ENCODE peak calls at places on chromosomes 16 and 17, in four cellular contexts. T is right lobe of liver, C is lower lobe of right lung, V is bronchial epithelial cell. S is an unnamed sample. For H3K27me3, the result is how much of the 10 kb centered on the place peaks cover.

GRCh38 chr17:50949128-50950001 is 83.2 kb upstream of the TOB1 start:
- DNase-seq in T (no peak), C (no peak), V (no peak), S (no peak)

GRCh38 chr17:12521416-12521815 is 144.3 kb upstream of the MYOCD start:
- DNase-seq in T (no peak), C (no peak), V (no peak), S (no peak)

GRCh38 chr16:2470603-2471015 is 488 bp upstream of the NTN3 start:
- DNase-seq in T (no peak), C (no peak), V (peak), S (no peak)

GRCh38 chr17:63082273-63082861 is 116.3 kb downstream of the TANC2 start:
- DNase-seq in T (no peak), C (no peak), V (no peak), S (no peak)

GRCh38 chr17:2070241-2071023 is 15.5 kb downstream of the HIC1 start:
- DNase-seq in T (peak), C (no peak), V (no peak), S (no peak)

GRCh38 chr16:27824006-27824405 is 239.5 kb downstream of the GSG1L start:
- DNase-seq in T (no peak), C (no peak), V (no peak), S (no peak)

GRCh38 chr17:68290268-68290954 is 516 bp downstream of the SLC16A6 start:
- DNase-seq in T (peak), C (peak), V (no peak), S (no peak)

GRCh38 chr17:42660692-42661345 is 1.7 kb downstream of the TUBG2 start:
- DNase-seq in T (no peak), C (no peak), V (no peak), S (no peak)

GRCh38 chr17:47685556-47686275 is 8.2 kb upstream of the TBKBP1 start:
- DNase-seq in T (no peak), C (no peak), V (peak), S (no peak)

GRCh38 chr17:35775583-35775982 is 14.9 kb downstream of the C17orf50 start:
- DNase-seq in T (no peak), C (no peak), V (no peak), S (no peak)

GRCh38 chr16:9518054-9518453 is 426.6 kb downstream of the HAPSTR1 start:
- DNase-seq in T (no peak), C (no peak), V (no peak), S (no peak)

GRCh38 chr17:82668631-82669099 is 20.4 kb upstream of the WDR45B start:
- DNase-seq in T (peak), C (peak), V (peak), S (no peak)

GRCh38 chr16:55015181-55015913 is 84.7 kb downstream of the IRX5 start:
- DNase-seq in T (no peak), C (no peak), V (no peak), S (no peak)

GRCh38 chr17:57668332-57668731 is 76.8 kb downstream of the CCDC182 start:
- DNase-seq in T (no peak), C (no peak), V (no peak), S (no peak)

GRCh38 chr17:38852771-38853291 is 690 bp downstream of the RPL23 start:
- DNase-seq in T (no peak), C (no peak), V (no peak), S (no peak)

GRCh38 chr17:65219707-65220106 is 82.5 kb downstream of the RGS9 start:
- DNase-seq in T (no peak), C (no peak), V (no peak), S (no peak)

GRCh38 chr17:48970224-48970623 is 1.8 kb upstream of the GIP start:
- DNase-seq in T (no peak), C (no peak), V (no peak), S (no peak)

GRCh38 chr17:13735861-13736260 is 134.1 kb upstream of the HS3ST3A1 start:
- DNase-seq in T (no peak), C (no peak), V (no peak), S (no peak)

GRCh38 chr16:67466581-67466980 is 14.4 kb downstream of the ATP6V0D1 start:
- DNase-seq in T (no peak), C (no peak), V (no peak), S (no peak)

GRCh38 chr17:32461853-32462617 is 17.7 kb downstream of the PSMD11 start:
- DNase-seq in T (no peak), C (no peak), V (peak), S (no peak)

GRCh38 chr17:78357177-78357586 is 2.7 kb downstream of the SOCS3 start:
- DNase-seq in T (peak), C (peak), V (no peak), S (no peak)

GRCh38 chr17:235831-236640 is 54.6 kb upstream of the DOC2B start:
- DNase-seq in T (peak), C (peak), V (no peak), S (no peak)

GRCh38 chr17:37490022-37490587 is 414 bp downstream of the DUSP14 start:
- DNase-seq in T (peak), C (peak), V (peak), S (peak)
- TF ChIP-seq CTCF in T (peak), C (peak), V (no peak), S (no peak)

DNA sequence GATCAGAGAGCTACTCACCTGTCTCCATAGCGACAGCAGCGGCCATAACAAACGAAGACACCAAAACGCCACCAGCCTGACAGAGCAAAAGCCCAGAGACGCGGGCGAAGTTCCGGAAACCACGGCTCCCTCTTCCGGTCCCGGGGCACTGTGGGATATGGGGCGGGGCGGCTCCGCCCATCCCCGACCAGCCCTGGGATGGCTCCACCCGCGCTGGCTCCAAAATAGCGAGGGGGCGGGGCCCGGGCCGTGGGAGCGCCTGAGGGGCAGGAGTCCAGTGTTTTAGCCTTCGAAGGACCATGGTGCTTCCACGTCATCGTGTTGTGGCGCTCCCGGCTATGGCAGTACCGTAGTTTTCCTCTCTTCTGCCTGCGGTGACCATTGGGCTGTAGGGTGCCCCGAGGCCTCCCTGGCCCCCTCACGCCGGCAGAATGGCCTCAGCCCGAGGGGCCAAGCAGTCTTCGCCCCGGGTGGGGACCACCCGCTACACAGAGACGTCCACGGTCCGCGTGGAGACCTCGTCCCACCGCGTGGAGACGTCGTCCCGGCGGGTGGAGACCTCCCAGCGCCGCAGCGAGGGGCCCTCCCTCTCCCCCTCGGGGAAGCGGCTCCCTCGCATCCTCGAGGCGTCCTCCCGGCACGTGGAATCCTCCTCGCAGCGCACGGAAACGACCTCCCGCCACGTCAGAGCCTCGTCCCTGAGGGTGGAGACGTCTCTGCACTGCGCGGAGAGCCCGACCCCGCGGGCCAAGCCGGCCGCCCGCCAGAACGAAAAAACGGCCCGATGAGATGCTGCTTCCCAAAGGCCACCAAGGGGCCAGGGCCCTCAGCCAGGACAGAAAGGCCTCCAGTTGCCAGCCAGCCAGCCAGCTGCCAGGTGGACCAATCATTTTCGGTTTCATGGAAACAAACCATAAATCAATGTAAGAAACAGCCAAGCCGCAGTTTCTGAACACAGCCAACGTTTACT is at the start of the genes C17orf100 and MED31:
- DNase-seq in T (peak), C (peak), V (peak), S (peak)
- H3K4me3 ChIP-seq in T (peak), C (peak), V (peak), S (peak)

GRCh38 chr17:72955391-72956140 is 136.9 kb downstream of the SLC39A11 start:
- DNase-seq in T (no peak), C (no peak), V (no peak), S (no peak)
- H3K27me3 ChIP-seq in T (under half), C (under half), V (under half), S (under half)

GRCh38 chr17:17994271-17994670 is 21.6 kb downstream of the DRC3 start:
- DNase-seq in T (no peak), C (no peak), V (no peak), S (no peak)
- TF ChIP-seq CTCF in T (peak), C (peak), V (peak), S (peak)

S was measured in BJ.